ENCODE peak calls at places on chromosome 14, in six cellular contexts. W, H, F, A, O and J are unnamed samples. For H3K4me1 and H3K36me3, the result is how much of the 10 kb centered on the place peaks cover.

GRCh38 chr14:24734917-24735500 is 101.0 kb upstream of the GZMB start:
- DNase-seq in W (peak), H (peak), F (no peak), A (no peak), O (no peak), J (peak)

GRCh38 chr14:96354246-96354645 is 8.9 kb downstream of the ATG2B start:
- DNase-seq in W (no peak), H (no peak), F (no peak), A (no peak), O (no peak), J (no peak)

GRCh38 chr14:85437143-85437542 is 92.8 kb upstream of the FLRT2 start:
- DNase-seq in W (no peak), H (peak), F (no peak), A (no peak), O (no peak), J (no peak)

GRCh38 chr14:58738189-58738836 is 100.6 kb downstream of the DACT1 start:
- DNase-seq in W (peak), H (peak), F (no peak), A (no peak), O (no peak), J (no peak)

GRCh38 chr14:41607119-41607785 is 576 bp downstream of the LRFN5 start:
- DNase-seq in W (peak), H (no peak), F (no peak), A (no peak), O (no peak), J (no peak)

GRCh38 chr14:37597538-37598084 is 2.2 kb downstream of the TTC6 start:
- DNase-seq in W (no peak), H (no peak), F (no peak), A (no peak), O (peak), J (no peak)

GRCh38 chr14:21734457-21735074 is 60.9 kb upstream of the OR4E1 start:
- DNase-seq in W (peak), H (peak), F (no peak), A (no peak), O (no peak), J (peak)

GRCh38 chr14:63875311-63875710 is 22.5 kb downstream of the SYNE2 start:
- DNase-seq in W (peak), H (peak), F (peak), A (no peak), O (no peak), J (no peak)

GRCh38 chr14:100662850-100663527 is 63.7 kb upstream of the DLK1 start:
- DNase-seq in W (peak), H (peak), F (no peak), A (peak), O (peak), J (peak)

GRCh38 chr14:90612801-90613200 is 203.4 kb downstream of the TTC7B start:
- DNase-seq in W (no peak), H (no peak), F (no peak), A (no peak), O (no peak), J (no peak)

GRCh38 chr14:59918824-59919581 is 941 bp upstream of the LRRC9 start:
- DNase-seq in W (peak), H (peak), F (no peak), A (no peak), O (no peak), J (peak)

GRCh38 chr14:90091393-90091792 is 29.6 kb downstream of the KCNK13 start:
- DNase-seq in W (peak), H (peak), F (no peak), A (no peak), O (no peak), J (no peak)

GRCh38 chr14:103392572-103392971 is 7.4 kb downstream of the MARK3 start:
- DNase-seq in W (no peak), H (no peak), F (no peak), A (no peak), O (no peak), J (no peak)

GRCh38 chr14:103391048-103391447 is 5.8 kb downstream of the MARK3 start:
- DNase-seq in W (peak), H (peak), F (no peak), A (no peak), O (no peak), J (peak)

GRCh38 chr14:103388664-103389063 is 3.4 kb downstream of the MARK3 start:
- DNase-seq in W (no peak), H (no peak), F (no peak), A (no peak), O (no peak), J (no peak)

GRCh38 chr14:103392106-103392505 is 6.9 kb downstream of the MARK3 start:
- DNase-seq in W (no peak), H (no peak), F (no peak), A (no peak), O (no peak), J (no peak)

DNA sequence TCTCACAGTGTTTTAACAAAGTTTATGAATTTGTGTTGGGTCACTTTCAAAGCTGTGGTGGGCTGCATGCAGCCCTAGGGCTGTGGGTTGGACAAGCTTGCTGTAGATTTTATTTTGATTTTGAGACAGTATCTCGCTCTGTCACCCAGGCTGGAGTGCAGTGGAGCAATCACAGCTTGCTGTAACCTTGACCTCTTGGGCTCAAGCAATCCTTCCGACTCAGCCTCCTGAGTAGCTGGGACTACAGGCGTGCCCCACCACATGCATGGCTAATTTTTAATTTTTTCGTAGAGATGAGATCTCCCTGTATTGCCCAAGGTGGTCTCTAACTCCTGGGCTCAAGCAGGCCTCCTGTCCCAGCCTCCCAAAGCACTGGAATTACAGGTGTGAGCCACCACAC is 5.4 kb downstream of the MARK3 start:
- DNase-seq in W (no peak), H (no peak), F (no peak), A (no peak), O (no peak), J (no peak)
- H3K4me1 ChIP-seq in W (under half), H (under half), F (under half), A (half or more), O (half or more), J (under half)

DNA sequence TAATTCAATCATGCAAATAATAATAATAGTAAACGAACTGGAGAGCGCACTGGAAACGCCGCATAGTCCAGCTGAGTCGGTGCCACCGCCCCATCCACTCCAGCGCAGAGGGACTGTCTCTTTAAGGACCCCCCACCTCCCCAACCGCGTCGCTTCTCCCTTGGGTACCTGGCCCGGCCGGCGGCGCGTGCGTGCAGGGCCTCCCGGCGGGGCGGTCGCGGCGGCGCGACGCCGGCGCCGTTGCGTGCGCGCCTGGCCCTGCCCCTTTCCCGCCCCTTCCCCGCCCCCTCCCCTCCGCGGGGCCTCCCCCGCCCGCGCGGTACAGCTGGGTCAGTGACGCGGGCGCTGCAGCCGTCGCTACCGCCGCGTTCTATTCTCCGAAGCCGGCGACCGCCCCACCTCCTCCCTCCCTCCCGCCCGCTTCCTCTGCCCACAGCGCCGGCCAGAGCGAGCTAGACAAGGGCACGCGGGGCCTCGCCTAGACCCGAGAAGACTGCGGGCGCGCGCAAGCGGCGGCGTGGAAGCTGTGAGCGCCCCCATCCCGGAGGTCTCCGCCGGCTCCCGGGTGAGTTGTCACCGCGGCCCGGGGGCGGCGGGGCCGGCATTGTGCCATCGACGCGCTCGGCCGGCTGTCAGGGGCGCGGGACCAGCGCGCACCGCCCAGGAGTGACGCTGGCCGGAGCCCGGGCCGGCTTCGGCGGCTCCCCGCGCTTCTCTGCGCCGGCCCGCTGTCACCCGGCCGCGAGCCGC is at the start of gene SUSD6:
- DNase-seq in W (peak), H (peak), F (peak), A (peak), O (peak), J (peak)
- TF ChIP-seq CTCF in W (no peak), H (no peak), F (no peak), A (no peak), O (no peak), J (no peak)

GRCh38 chr14:104704252-104704651 is 14.8 kb downstream of the INF2 start:
- DNase-seq in W (no peak), H (no peak), F (no peak), A (no peak), O (no peak), J (no peak)

GRCh38 chr14:104702673-104703072 is 13.3 kb downstream of the INF2 start:
- DNase-seq in W (no peak), H (no peak), F (no peak), A (no peak), O (no peak), J (no peak)

GRCh38 chr14:104702106-104702505 is 12.7 kb downstream of the INF2 start:
- DNase-seq in W (no peak), H (no peak), F (no peak), A (no peak), O (no peak), J (no peak)

GRCh38 chr14:104701383-104702076 is 12.1 kb downstream of the INF2 start:
- DNase-seq in W (no peak), H (no peak), F (no peak), A (no peak), O (no peak), J (no peak)

DNA sequence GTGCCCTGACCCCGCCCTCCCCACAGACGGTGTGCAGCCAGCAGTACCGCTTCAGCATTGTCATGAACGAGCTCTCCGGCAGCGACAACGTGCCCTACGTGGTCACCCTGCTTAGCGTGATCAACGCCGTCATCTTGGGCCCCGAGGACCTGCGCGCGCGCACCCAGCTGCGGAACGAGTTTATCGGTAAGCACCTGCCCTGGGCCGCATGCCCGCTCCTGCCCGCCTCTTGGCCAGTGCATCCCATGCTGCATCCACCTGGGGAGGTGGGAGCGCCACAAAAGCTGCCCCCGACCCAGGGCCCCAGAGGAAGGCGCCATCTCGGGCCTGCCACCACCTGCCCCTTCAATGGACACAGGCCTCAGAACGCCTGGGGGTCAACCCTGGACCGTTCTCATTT is 13.9 kb downstream of the INF2 start:
- DNase-seq in W (no peak), H (no peak), F (no peak), A (no peak), O (no peak), J (no peak)
- H3K36me3 ChIP-seq in W (under half), H (half or more), F (half or more), A (under half), O (under half), J (under half)

DNA sequence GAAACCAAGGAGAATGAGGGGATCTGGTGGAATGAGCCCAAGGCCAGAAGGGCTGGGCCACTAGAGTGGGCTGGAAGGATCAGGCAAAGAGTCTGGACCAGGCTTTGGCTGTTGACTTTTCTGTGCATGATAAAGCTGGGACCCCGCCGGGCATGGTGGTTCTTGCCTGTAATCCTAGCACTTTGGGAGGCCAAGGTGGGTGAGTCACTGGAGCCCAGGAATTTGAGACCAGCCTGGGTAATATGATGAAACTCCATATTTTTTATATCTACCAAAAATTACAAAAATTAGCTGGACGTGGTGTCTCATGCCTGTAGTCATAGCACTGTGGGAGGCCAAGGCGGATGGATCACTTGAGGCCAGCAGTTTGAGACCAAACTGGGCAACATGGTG is 393 bp upstream of the KLHL33 start:
- DNase-seq in W (peak), H (peak), F (no peak), A (no peak), O (no peak), J (no peak)
- H3K4me1 ChIP-seq in W (under half), H (under half), F (under half), A (half or more), O (under half), J (under half)

DNA sequence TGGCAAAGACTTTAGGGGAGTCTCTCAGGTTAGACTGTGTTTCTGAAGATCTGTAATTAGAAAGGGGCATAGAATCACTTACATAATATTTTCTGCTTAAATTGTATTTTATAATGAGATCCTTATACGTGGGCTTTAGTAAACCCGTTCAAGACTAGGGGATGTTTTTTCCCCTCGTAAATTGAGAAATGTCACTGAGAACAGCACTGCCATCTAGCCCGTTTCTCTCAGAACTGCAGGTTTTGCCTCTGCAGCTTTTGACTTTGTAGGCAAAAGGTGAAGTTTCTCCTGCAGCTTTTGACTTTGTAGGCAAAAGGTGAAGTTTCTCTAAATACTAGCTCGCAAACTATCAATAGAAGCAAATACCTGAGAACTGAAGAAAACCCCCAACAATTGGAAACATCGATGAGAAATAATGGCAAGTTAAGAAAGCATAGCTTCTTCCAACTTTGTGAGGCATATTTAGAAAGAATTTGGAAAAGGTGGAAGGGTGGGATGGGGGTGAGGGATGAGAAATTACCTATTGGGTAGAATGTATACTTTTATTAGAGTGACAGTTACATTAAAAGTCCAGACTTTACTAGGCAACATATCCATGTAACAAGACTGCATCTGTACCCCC is 9.9 kb upstream of the ASPG start:
- DNase-seq in W (peak), H (no peak), F (no peak), A (no peak), O (no peak), J (peak)
- TF ChIP-seq CTCF in W (peak), H (peak), F (no peak), A (no peak), O (peak), J (peak)

GRCh38 chr14:68957688-68958248 is 21.3 kb downstream of the ACTN1 start:
- DNase-seq in W (no peak), H (no peak), F (no peak), A (no peak), O (no peak), J (no peak)
- H3K36me3 ChIP-seq in W (under half), H (under half), F (under half), A (under half), O (under half), J (under half)

GRCh38 chr14:93972618-93973205 is 3.7 kb downstream of the ASB2 start:
- DNase-seq in W (no peak), H (no peak), F (no peak), A (no peak), O (no peak), J (no peak)

GRCh38 chr14:93974299-93974698 is 2.1 kb downstream of the ASB2 start:
- DNase-seq in W (no peak), H (no peak), F (no peak), A (no peak), O (no peak), J (no peak)

GRCh38 chr14:93971635-93972027 is 4.7 kb downstream of the ASB2 start:
- DNase-seq in W (no peak), H (no peak), F (no peak), A (no peak), O (no peak), J (no peak)

GRCh38 chr14:93974833-93975232 is 1.5 kb downstream of the ASB2 start:
- DNase-seq in W (no peak), H (no peak), F (no peak), A (no peak), O (peak), J (no peak)

GRCh38 chr14:93973607-93974006 is 2.8 kb downstream of the ASB2 start:
- DNase-seq in W (no peak), H (no peak), F (no peak), A (peak), O (no peak), J (no peak)
- H3K4me1 ChIP-seq in W (under half), H (under half), F (under half), A (half or more), O (under half), J (under half)

GRCh38 chr14:64912256-64912655 is 2.0 kb upstream of the CHURC1 start:
- DNase-seq in W (no peak), H (no peak), F (no peak), A (no peak), O (no peak), J (no peak)

GRCh38 chr14:64915025-64915424 is 770 bp downstream of the CHURC1 start:
- DNase-seq in W (no peak), H (no peak), F (no peak), A (no peak), O (no peak), J (no peak)

GRCh38 chr14:64914237-64914971 is at the start of gene CHURC1:
- DNase-seq in W (peak), H (peak), F (peak), A (peak), O (peak), J (peak)

GRCh38 chr14:64915797-64916196 is 1.5 kb downstream of the CHURC1 start:
- DNase-seq in W (no peak), H (no peak), F (no peak), A (no peak), O (no peak), J (no peak)

GRCh38 chr14:64910847-64911495 is 3.3 kb upstream of the CHURC1 start:
- DNase-seq in W (peak), H (peak), F (no peak), A (no peak), O (no peak), J (peak)
- TF ChIP-seq CTCF in W (peak), H (peak), F (peak), A (no peak), O (peak), J (peak)

GRCh38 chr14:102891556-102891955 is 30.9 kb upstream of the AMN start:
- DNase-seq in W (peak), H (peak), F (no peak), A (no peak), O (no peak), J (no peak)
- H3K36me3 ChIP-seq in W (under half), H (under half), F (under half), A (under half), O (under half), J (under half)